ENCODE peak calls at places on chromosomes 3 and 15, in five cellular contexts. N is vagina, W is transverse colon, D is sigmoid colon, Z is GM12878. V is an unnamed sample.

GRCh38 chr15:68511073-68511991 is 67.5 kb upstream of the CORO2B start:
- DNase-seq in D (no peak), W (no peak), N (peak), Z (no peak), V (no peak)

GRCh38 chr3:40690696-40691597 is 166.2 kb downstream of the ZNF621 start:
- DNase-seq in W (peak), D (peak), Z (no peak), N (no peak), V (peak)

GRCh38 chr3:71173421-71173975 is 410.0 kb downstream of the FOXP1 start:
- DNase-seq in N (no peak), D (no peak), W (no peak), Z (no peak), V (no peak)

GRCh38 chr3:128491900-128492352 is 1.1 kb downstream of the GATA2 start:
- DNase-seq in D (peak), Z (no peak), W (no peak), N (no peak), V (no peak)

GRCh38 chr3:110070539-110070916 is 733.2 kb upstream of the DPPA4 start:
- DNase-seq in N (no peak), D (no peak), Z (no peak), W (no peak), V (no peak)

GRCh38 chr15:90315276-90315982 is 36.7 kb upstream of the ZNF774 start:
- DNase-seq in N (no peak), D (peak), W (peak), Z (no peak), V (peak)

GRCh38 chr15:22948056-22948455 is 32.1 kb downstream of the CYFIP1 start:
- DNase-seq in D (peak), W (no peak), Z (no peak), N (no peak), V (no peak)

GRCh38 chr15:88918738-88919137 is 5.6 kb upstream of the MFGE8 start:
- DNase-seq in W (peak), D (no peak), N (no peak), Z (peak), V (no peak)

GRCh38 chr15:96351801-96352593 is 21.5 kb downstream of the NR2F2 start:
- DNase-seq in N (no peak), W (no peak), Z (no peak), D (no peak), V (no peak)

GRCh38 chr3:37741644-37742043 is 120.0 kb upstream of the CTDSPL start:
- DNase-seq in D (peak), Z (no peak), W (peak), N (no peak), V (peak)

DNA sequence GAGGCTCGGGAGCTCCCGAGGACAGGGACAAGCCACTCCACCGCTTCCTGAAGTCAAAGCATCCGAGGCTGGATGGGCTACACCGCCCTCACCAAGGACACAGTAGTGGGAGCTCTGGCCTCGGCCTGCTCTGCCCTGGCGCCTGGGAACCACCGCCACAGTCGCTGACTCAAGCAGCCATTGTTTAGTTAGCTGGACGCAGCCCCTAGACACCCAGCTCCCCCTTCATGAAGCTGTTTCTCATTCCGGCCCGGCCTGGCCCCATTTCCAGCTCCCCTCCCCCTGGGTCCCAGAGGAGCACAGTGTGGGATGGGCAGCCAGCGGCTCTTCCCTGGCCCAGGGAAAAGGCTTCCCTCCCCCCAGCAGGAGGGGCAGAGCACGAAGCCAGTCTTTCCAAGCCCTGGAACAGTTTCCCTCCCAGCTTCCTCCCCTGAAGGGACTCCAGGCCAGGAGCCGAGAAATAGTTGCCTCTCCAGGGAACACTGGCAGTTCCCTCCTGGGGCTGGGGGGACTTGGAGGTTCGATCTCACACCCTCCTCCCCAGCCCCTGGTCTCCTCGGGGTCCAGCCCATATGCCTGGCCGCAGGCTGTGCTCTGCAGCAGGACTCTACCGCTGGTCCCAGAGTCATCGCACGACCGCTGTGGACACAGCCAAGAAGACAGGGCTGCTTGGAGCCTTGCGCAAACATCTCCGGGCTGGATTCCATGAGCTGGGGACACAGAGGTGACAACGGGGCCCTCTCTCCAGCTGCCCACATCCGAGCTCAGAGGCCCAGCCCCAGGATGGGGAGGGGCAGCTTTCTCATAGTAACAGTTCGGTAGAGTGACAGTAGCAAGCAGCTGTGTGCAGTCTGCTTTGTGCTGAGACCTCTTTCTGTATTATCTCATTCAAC is 10.0 kb downstream of the PLXND1 start:
- DNase-seq in Z (no peak), D (peak), W (peak), N (no peak), V (no peak)
- TF ChIP-seq POLR2AphosphoS5 in Z (no peak), D (no peak), W (no peak), N (peak), V (peak)

GRCh38 chr3:21747376-21747775 is 3.6 kb downstream of the ZNF385D start:
- DNase-seq in Z (no peak), W (no peak), D (no peak), N (no peak), V (no peak)

GRCh38 chr3:21751891-21752290 is 881 bp upstream of the ZNF385D start:
- DNase-seq in N (no peak), D (no peak), W (no peak), Z (no peak), V (no peak)

GRCh38 chr3:21750291-21750690 is 719 bp downstream of the ZNF385D start:
- DNase-seq in D (no peak), Z (no peak), W (no peak), N (no peak), V (no peak)

GRCh38 chr3:21752749-21753347 is 1.8 kb upstream of the ZNF385D start:
- DNase-seq in N (no peak), D (no peak), Z (no peak), W (no peak), V (peak)

DNA sequence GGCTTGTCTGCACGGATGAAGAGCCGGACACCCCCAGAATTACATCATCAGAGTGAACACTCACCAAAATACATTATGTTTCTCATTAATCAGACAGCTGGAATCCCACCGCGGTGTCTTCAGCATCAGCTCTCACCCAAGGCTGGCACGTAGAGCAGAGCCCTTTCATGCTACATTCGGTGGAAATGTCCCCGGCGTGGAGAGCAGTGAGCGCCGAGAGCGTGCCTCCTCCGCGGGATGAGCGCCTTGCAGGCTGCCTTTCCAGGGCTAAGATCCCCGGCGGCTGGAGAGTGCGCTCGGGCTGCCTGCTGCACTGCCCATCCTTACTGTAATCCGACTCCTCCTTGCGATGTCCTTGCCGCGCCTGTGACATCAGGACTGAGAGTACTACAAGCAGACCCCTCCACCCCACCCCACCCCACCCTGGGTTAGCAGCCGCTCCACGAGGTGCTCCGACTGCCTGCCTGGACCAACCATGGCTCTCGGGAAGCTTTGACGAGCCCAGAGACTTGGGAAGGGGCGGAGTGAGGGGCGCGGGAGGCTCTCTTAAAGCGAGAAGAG is at the start of gene ZNF385D:
- DNase-seq in Z (no peak), N (no peak), W (no peak), D (peak), V (peak)
- TF ChIP-seq POLR2AphosphoS5 in Z (no peak), N (peak), W (no peak), D (no peak), V (no peak)

DNA sequence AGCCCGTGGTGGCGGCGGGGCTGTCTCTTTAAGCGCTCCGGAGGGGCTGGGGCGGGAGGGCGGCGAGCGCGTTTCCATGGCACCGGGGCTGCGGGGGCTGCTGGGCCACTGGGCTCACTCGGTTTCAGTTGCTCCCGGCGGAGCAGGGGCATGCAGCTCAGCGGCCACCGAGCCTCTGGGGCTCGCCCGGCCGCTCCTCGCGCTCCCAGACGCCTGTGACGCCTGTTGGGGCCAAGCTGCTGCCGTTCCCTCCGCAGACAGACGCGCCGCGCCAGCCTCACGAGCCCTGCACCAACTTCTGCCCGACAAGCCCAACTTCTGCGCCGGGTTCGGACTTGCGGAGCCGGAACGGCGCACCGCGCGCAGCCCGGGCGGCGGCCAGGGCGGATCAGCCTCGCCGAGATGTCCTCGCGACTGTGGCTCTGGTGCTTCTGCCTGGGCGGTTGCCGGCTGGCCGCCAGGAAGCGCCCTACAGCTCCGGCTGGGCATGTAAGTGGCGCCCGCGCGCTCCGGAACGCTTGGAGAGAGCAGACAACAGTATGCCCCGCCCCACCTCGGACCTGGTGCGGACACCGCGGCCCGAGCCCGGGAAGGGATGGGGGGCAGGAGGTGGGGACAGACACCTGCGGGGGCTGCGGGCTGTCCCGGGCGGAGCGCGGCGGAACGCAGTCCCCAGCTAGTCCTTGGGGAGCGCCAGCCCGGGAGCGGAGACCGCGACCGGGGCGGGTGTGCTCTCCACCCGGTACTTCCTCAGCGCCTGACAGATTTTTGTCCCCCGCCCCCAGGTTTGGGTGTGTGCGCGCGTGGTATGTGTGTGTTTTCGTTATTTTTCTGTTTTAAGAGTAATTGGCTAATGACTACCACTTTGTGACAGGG is 154.1 kb upstream of the GOLIM4 start:
- DNase-seq in Z (no peak), N (no peak), D (peak), W (peak), V (peak)
- TF ChIP-seq POLR2AphosphoS5 in Z (peak), N (no peak), D (no peak), W (no peak), V (no peak)

GRCh38 chr3:155870133-155870944 is at the start of gene GMPS:
- DNase-seq in N (no peak), Z (peak), W (peak), D (peak), V (peak)
- TF ChIP-seq POLR2AphosphoS5 in N (peak), Z (peak), W (peak), D (peak), V (peak)

GRCh38 chr15:28191832-28192231 is 92.7 kb upstream of the OCA2 start:
- DNase-seq in Z (no peak), D (peak), W (peak), N (no peak), V (peak)
- TF ChIP-seq POLR2AphosphoS5 in Z (no peak), D (no peak), W (no peak), N (no peak), V (no peak)